ENCODE peak calls at places on chromosomes 11 and 22, in five cellular contexts. N is EL; E is stimulated activated CD4-positive, alpha-beta T cell treated with anti-CD3 and anti-CD28 coated beads, Interleukin-1b, Interleukin-23, amount 100 ng/mL, for 1 hour; C is mesenchymal stem cell; D is KBM-7. X is an unnamed sample.

GRCh38 chr22:47102648-47103047 is 340.2 kb downstream of the TBC1D22A start:
- DNase-seq in N (no peak), D (no peak), E (no peak), C (peak; percentile 36), X (no peak)

GRCh38 chr11:1639102-1639620 is 9.6 kb downstream of the KRTAP5-5 start:
- DNase-seq in N (no peak), C (no peak), D (peak; percentile 13), E (no peak), X (peak; percentile 95)

GRCh38 chr11:47514825-47515647 is 37.9 kb downstream of the CELF1 start:
- DNase-seq in D (peak; percentile 85), E (no peak), C (peak; percentile 91), N (peak; percentile 88), X (no peak)

GRCh38 chr11:35115688-35116030 is 23.3 kb upstream of the CD44 start:
- DNase-seq in N (no peak), C (peak; percentile 67), D (no peak), E (no peak), X (no peak)

GRCh38 chr11:89491141-89491690 is at the start of gene NOX4:
- DNase-seq in D (no peak), C (peak; percentile 48), E (no peak), N (peak; percentile 35), X (no peak)

GRCh38 chr22:18023509-18024275 is 669 bp downstream of the MICAL3 start:
- DNase-seq in C (peak; percentile 83), N (peak; percentile 90), E (no peak), D (peak; percentile 60), X (peak; percentile 74)

GRCh38 chr22:45007946-45008852 is 1.6 kb downstream of the PHF21B start:
- DNase-seq in E (no peak), N (peak; percentile 15), C (peak; percentile 28), D (no peak), X (no peak)

GRCh38 chr11:69637956-69638871 is 2.7 kb upstream of the CCND1 start:
- DNase-seq in D (peak; percentile 25), E (no peak), N (peak; percentile 79), C (peak; percentile 81), X (no peak)

GRCh38 chr22:39215430-39216142 is 29.2 kb downstream of the PDGFB start:
- DNase-seq in E (no peak), N (no peak), C (no peak), D (peak; percentile 36), X (no peak)

GRCh38 chr22:20015187-20015625 is 1.4 kb downstream of the ARVCF start:
- DNase-seq in D (no peak), N (no peak), E (no peak), C (no peak), X (no peak)

GRCh38 chr22:45125198-45125597 is 38.5 kb upstream of the NUP50 start:
- DNase-seq in E (no peak), N (peak; percentile 48), C (peak; percentile 98), D (no peak), X (no peak)

GRCh38 chr11:111792955-111793500 is 26.8 kb upstream of the PPP2R1B start:
- DNase-seq in E (no peak), N (no peak), D (no peak), C (no peak), X (no peak)

GRCh38 chr11:118609380-118610219 is 2.2 kb downstream of the PHLDB1 start:
- DNase-seq in C (peak; percentile 63), N (peak; percentile 38), D (no peak), E (no peak), X (no peak)

GRCh38 chr11:7208391-7208790 is 43.3 kb upstream of the SYT9 start:
- DNase-seq in C (no peak), N (no peak), D (no peak), E (no peak), X (no peak)

GRCh38 chr22:24526191-24526590 is 28.7 kb downstream of the GUCD1 start:
- DNase-seq in N (peak; percentile 23), C (no peak), D (no peak), E (no peak), X (no peak)

GRCh38 chr11:110952150-110952549 is 239.9 kb upstream of the ARHGAP20 start:
- DNase-seq in D (no peak), C (no peak), N (no peak), E (no peak), X (no peak)

GRCh38 chr11:2591805-2592204 is 108.0 kb downstream of the KCNQ1OT1 start:
- DNase-seq in E (no peak), N (no peak), C (no peak), D (no peak), X (no peak)

GRCh38 chr11:103480421-103480820 is 371.2 kb downstream of the DYNC2H1 start:
- DNase-seq in N (no peak), C (peak; percentile 14), D (no peak), E (no peak), X (no peak)

GRCh38 chr11:123653405-123653996 is 923 bp downstream of the SCN3B start:
- DNase-seq in D (no peak), N (no peak), E (no peak), C (no peak), X (peak; percentile 62)